ENCODE peak calls at places on chromosomes 4 and X, in five cellular contexts. J is occipital lobe, Y is non-pigmented ciliary epithelial cell, M is left cardiac atrium, I is adrenal gland. C is an unnamed sample.

GRCh38 chr4:56197387-56197786 is 189.9 kb downstream of the AASDH start:
- DNase-seq in I (no peak), M (no peak), Y (no peak), J (no peak), C (no peak)

GRCh38 chr4:119726505-119726904 is 97.9 kb upstream of the PDE5A start:
- DNase-seq in Y (no peak), M (no peak), I (no peak), J (no peak), C (no peak)

GRCh38 chrX:136063340-136064079 is 78.3 kb downstream of the SLC9A6 start:
- DNase-seq in M (peak), Y (no peak), J (no peak), I (no peak), C (no peak)

GRCh38 chrX:77431227-77431626 is 16.0 kb upstream of the FGF16 start:
- DNase-seq in J (no peak), M (peak), I (peak), Y (no peak), C (no peak)

GRCh38 chrX:1475881-1476280 is 23.2 kb upstream of the ASMTL start:
- DNase-seq in J (no peak), M (no peak), Y (no peak), I (no peak), C (no peak)

GRCh38 chrX:18828832-18829404 is 121.5 kb downstream of the PPEF1 start:
- DNase-seq in I (no peak), M (no peak), Y (no peak), J (no peak), C (no peak)

GRCh38 chrX:25049347-25049746 is 33.6 kb upstream of the ARX start:
- DNase-seq in J (no peak), M (no peak), I (no peak), Y (no peak), C (no peak)

GRCh38 chr4:71009796-71010588 is 16.5 kb downstream of the DCK start:
- DNase-seq in M (no peak), J (no peak), I (no peak), Y (no peak), C (no peak)

GRCh38 chrX:128616933-128617332 is 564.7 kb upstream of the ACTRT1 start:
- DNase-seq in J (no peak), Y (peak), M (no peak), I (no peak), C (no peak)

GRCh38 chrX:150032742-150033141 is 94.5 kb upstream of the EOLA2 start:
- DNase-seq in I (no peak), J (no peak), M (no peak), Y (no peak), C (no peak)

GRCh38 chr4:88964450-88964849 is 92.5 kb downstream of the FAM13A start:
- DNase-seq in M (no peak), Y (no peak), J (no peak), I (no peak), C (no peak)

GRCh38 chr4:112881842-112882241 is 167.6 kb upstream of the ANK2 start:
- DNase-seq in Y (no peak), J (no peak), I (no peak), M (no peak), C (no peak)

GRCh38 chrX:125004799-125005198 is 314.9 kb upstream of the TEX13C start:
- DNase-seq in Y (no peak), I (no peak), J (no peak), M (no peak), C (no peak)

GRCh38 chr4:87007345-87008181 is 72.8 kb downstream of the AFF1 start:
- DNase-seq in J (peak), Y (no peak), M (peak), I (peak), C (peak)

GRCh38 chr4:173878701-173879100 is 348.7 kb upstream of the HAND2 start:
- DNase-seq in J (no peak), I (no peak), M (peak), Y (no peak), C (peak)

GRCh38 chr4:128060130-128060619 is 937 bp upstream of the LARP1B start:
- DNase-seq in Y (no peak), J (no peak), M (no peak), I (no peak), C (no peak)

GRCh38 chr4:183989471-183989870 is 84.4 kb downstream of the STOX2 start:
- DNase-seq in Y (no peak), M (no peak), I (no peak), J (no peak), C (no peak)

GRCh38 chr4:687048-687974 is 1.6 kb downstream of the SLC49A3 start:
- DNase-seq in M (peak), J (no peak), I (peak), Y (peak), C (peak)

GRCh38 chr4:185899833-185900232 is 87.8 kb upstream of the SORBS2 start:
- DNase-seq in M (no peak), Y (no peak), I (no peak), J (no peak), C (no peak)

GRCh38 chrX:24259544-24260240 is 54.2 kb downstream of the SUPT20HL2 start:
- DNase-seq in I (peak), J (no peak), M (no peak), Y (no peak), C (peak)

GRCh38 chrX:23805379-23805778 is 22.4 kb downstream of the SAT1 start:
- DNase-seq in M (no peak), I (no peak), J (no peak), Y (no peak), C (no peak)

GRCh38 chr4:38173935-38174334 is 213.7 kb downstream of the PTTG2 start:
- DNase-seq in Y (no peak), M (no peak), I (no peak), J (no peak), C (no peak)

GRCh38 chr4:105171912-105172311 is 25.2 kb downstream of the TET2 start:
- DNase-seq in M (no peak), J (no peak), I (no peak), Y (no peak), C (no peak)

GRCh38 chr4:7160439-7160838 is 31.9 kb upstream of the SORCS2 start:
- DNase-seq in J (no peak), I (no peak), Y (no peak), M (no peak), C (peak)

GRCh38 chr4:6180841-6181631 is 19.3 kb downstream of the JAKMIP1 start:
- DNase-seq in J (no peak), Y (no peak), I (no peak), M (no peak), C (no peak)

GRCh38 chr4:150514709-150515108 is 67.2 kb upstream of the MAB21L2 start:
- DNase-seq in M (no peak), Y (no peak), J (no peak), I (no peak), C (no peak)

GRCh38 chrX:134636859-134637258 is 21.4 kb downstream of the PLAC1 start:
- DNase-seq in J (no peak), M (no peak), Y (no peak), I (no peak), C (no peak)

GRCh38 chr4:79763486-79764075 is 309.4 kb downstream of the ANTXR2 start:
- DNase-seq in Y (no peak), M (no peak), J (no peak), I (no peak), C (no peak)

GRCh38 chrX:22329783-22330182 is 57.1 kb downstream of the CBLL2 start:
- DNase-seq in J (no peak), I (no peak), M (no peak), Y (no peak), C (no peak)

GRCh38 chr4:113899260-113900177 is 79.9 kb downstream of the ARSJ start:
- DNase-seq in I (no peak), J (no peak), M (no peak), Y (no peak), C (no peak)

GRCh38 chr4:144787365-144788263 is 141.7 kb downstream of the HHIP start:
- DNase-seq in I (no peak), M (no peak), J (no peak), Y (peak), C (no peak)

GRCh38 chrX:123171781-123172180 is 12.3 kb upstream of the GRIA3 start:
- DNase-seq in Y (peak), I (peak), M (no peak), J (no peak), C (no peak)

GRCh38 chr4:69058410-69059059 is 37.7 kb upstream of the UGT2B7 start:
- DNase-seq in M (no peak), J (no peak), I (no peak), Y (no peak), C (no peak)

GRCh38 chr4:146243141-146243882 is 29.0 kb downstream of the REELD1 start:
- DNase-seq in I (peak), J (no peak), Y (no peak), M (peak), C (no peak)